ENCODE peak calls at places on chromosomes 2 and 18, in eight cellular contexts. One of them, this sample, is unnamed.

GRCh38 chr2:230893338-230893737 is 28.6 kb downstream of the ITM2C start:
- DNase-seq in transverse colon: peak
- DNase-seq in MM.1S: peak
- DNase-seq in stomach: no peak
- DNase-seq in AG09319: no peak
- DNase-seq in progenitor cell of endocrine pancreas: no peak
- DNase-seq in Calu3: no peak
- DNase-seq in cardiac fibroblast: no peak
- DNase-seq in this sample: no peak

GRCh38 chr2:38121481-38121880 is 45.5 kb upstream of the CYP1B1 start:
- DNase-seq in cardiac fibroblast: no peak
- DNase-seq in progenitor cell of endocrine pancreas: no peak
- DNase-seq in AG09319: no peak
- DNase-seq in stomach: no peak
- DNase-seq in MM.1S: no peak
- DNase-seq in Calu3: no peak
- DNase-seq in transverse colon: no peak
- DNase-seq in this sample: no peak

GRCh38 chr2:226715347-226715990 is 84.2 kb downstream of the IRS1 start:
- DNase-seq in transverse colon: no peak
- DNase-seq in stomach: no peak
- DNase-seq in MM.1S: no peak
- DNase-seq in cardiac fibroblast: no peak
- DNase-seq in AG09319: no peak
- DNase-seq in Calu3: no peak
- DNase-seq in progenitor cell of endocrine pancreas: no peak
- DNase-seq in this sample: no peak

GRCh38 chr18:50162486-50163304 is 32.3 kb downstream of the MYO5B start:
- DNase-seq in stomach: no peak
- DNase-seq in AG09319: no peak
- DNase-seq in MM.1S: no peak
- DNase-seq in cardiac fibroblast: no peak
- DNase-seq in transverse colon: no peak
- DNase-seq in progenitor cell of endocrine pancreas: no peak
- DNase-seq in Calu3: peak
- DNase-seq in this sample: no peak

GRCh38 chr18:76545433-76546281 is 50.6 kb upstream of the ZNF516 start:
- DNase-seq in AG09319: no peak
- DNase-seq in cardiac fibroblast: peak
- DNase-seq in transverse colon: no peak
- DNase-seq in MM.1S: no peak
- DNase-seq in Calu3: no peak
- DNase-seq in progenitor cell of endocrine pancreas: no peak
- DNase-seq in stomach: no peak
- DNase-seq in this sample: no peak

GRCh38 chr2:145158051-145158586 is 638.2 kb upstream of the ZEB2 start:
- DNase-seq in progenitor cell of endocrine pancreas: no peak
- DNase-seq in transverse colon: peak
- DNase-seq in cardiac fibroblast: peak
- DNase-seq in stomach: peak
- DNase-seq in AG09319: peak
- DNase-seq in Calu3: peak
- DNase-seq in MM.1S: no peak
- DNase-seq in this sample: peak

GRCh38 chr2:212535963-212536362 is 2.6 kb downstream of the ERBB4 start:
- DNase-seq in Calu3: no peak
- DNase-seq in progenitor cell of endocrine pancreas: no peak
- DNase-seq in stomach: no peak
- DNase-seq in MM.1S: no peak
- DNase-seq in cardiac fibroblast: no peak
- DNase-seq in transverse colon: no peak
- DNase-seq in AG09319: no peak
- DNase-seq in this sample: no peak

GRCh38 chr2:130790808-130791616 is 35.7 kb downstream of the AMER3 start:
- DNase-seq in cardiac fibroblast: no peak
- DNase-seq in Calu3: no peak
- DNase-seq in progenitor cell of endocrine pancreas: no peak
- DNase-seq in transverse colon: no peak
- DNase-seq in stomach: no peak
- DNase-seq in AG09319: no peak
- DNase-seq in MM.1S: no peak
- DNase-seq in this sample: no peak

GRCh38 chr2:144523606-144524131 is 3.8 kb upstream of the ZEB2 start:
- DNase-seq in Calu3: no peak
- DNase-seq in transverse colon: no peak
- DNase-seq in AG09319: no peak
- DNase-seq in cardiac fibroblast: peak
- DNase-seq in MM.1S: no peak
- DNase-seq in stomach: no peak
- DNase-seq in progenitor cell of endocrine pancreas: no peak
- DNase-seq in this sample: no peak

GRCh38 chr18:78390985-78391384 is 588.6 kb upstream of the SALL3 start:
- DNase-seq in progenitor cell of endocrine pancreas: no peak
- DNase-seq in MM.1S: no peak
- DNase-seq in cardiac fibroblast: no peak
- DNase-seq in transverse colon: no peak
- DNase-seq in AG09319: no peak
- DNase-seq in Calu3: no peak
- DNase-seq in stomach: no peak
- DNase-seq in this sample: no peak

GRCh38 chr18:39166776-39167175 is 1601.2 kb upstream of the CELF4 start:
- DNase-seq in cardiac fibroblast: no peak
- DNase-seq in progenitor cell of endocrine pancreas: no peak
- DNase-seq in Calu3: no peak
- DNase-seq in stomach: no peak
- DNase-seq in AG09319: no peak
- DNase-seq in MM.1S: no peak
- DNase-seq in transverse colon: no peak
- DNase-seq in this sample: no peak

GRCh38 chr2:55948176-55948921 is 24.8 kb upstream of the EFEMP1 start:
- DNase-seq in AG09319: no peak
- DNase-seq in MM.1S: no peak
- DNase-seq in stomach: no peak
- DNase-seq in progenitor cell of endocrine pancreas: no peak
- DNase-seq in transverse colon: no peak
- DNase-seq in cardiac fibroblast: peak
- DNase-seq in Calu3: no peak
- DNase-seq in this sample: no peak

GRCh38 chr2:236673823-236674185 is 104.2 kb downstream of the ACKR3 start:
- DNase-seq in stomach: no peak
- DNase-seq in MM.1S: no peak
- DNase-seq in AG09319: no peak
- DNase-seq in cardiac fibroblast: no peak
- DNase-seq in progenitor cell of endocrine pancreas: no peak
- DNase-seq in transverse colon: no peak
- DNase-seq in Calu3: no peak
- DNase-seq in this sample: no peak

DNA sequence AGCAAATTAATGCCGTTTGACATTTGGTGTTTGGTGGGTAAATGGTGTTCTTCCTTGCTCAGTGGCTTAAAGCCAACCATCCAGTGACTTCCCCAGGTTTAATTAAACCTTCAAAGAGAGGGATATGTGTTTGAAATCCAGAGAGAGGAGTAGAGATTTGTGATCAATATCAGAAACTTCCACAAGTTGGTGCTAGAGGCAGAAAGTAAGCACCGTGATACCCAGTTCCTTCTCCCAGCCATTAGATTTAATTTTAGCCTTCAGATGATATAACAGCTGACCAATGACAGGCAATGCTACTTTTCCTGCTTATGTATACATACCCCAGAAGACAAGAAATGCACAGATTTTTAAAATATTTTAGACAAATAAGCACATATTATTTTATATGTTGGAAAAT is 398.5 kb downstream of the CDH2 start:
- DNase-seq in progenitor cell of endocrine pancreas: no peak
- DNase-seq in transverse colon: no peak
- DNase-seq in Calu3: no peak
- DNase-seq in stomach: no peak
- DNase-seq in AG09319: no peak
- DNase-seq in cardiac fibroblast: peak
- DNase-seq in MM.1S: no peak
- DNase-seq in this sample: no peak
- TF ChIP-seq CTCF in progenitor cell of endocrine pancreas: peak
- TF ChIP-seq CTCF in transverse colon: no peak
- TF ChIP-seq CTCF in Calu3: no peak
- TF ChIP-seq CTCF in stomach: no peak
- TF ChIP-seq CTCF in AG09319: peak
- TF ChIP-seq CTCF in cardiac fibroblast: peak
- TF ChIP-seq CTCF in MM.1S: peak
- TF ChIP-seq CTCF in this sample: peak

GRCh38 chr18:24404591-24404990 is 7.0 kb upstream of the OSBPL1A start:
- DNase-seq in Calu3: no peak
- DNase-seq in cardiac fibroblast: no peak
- DNase-seq in stomach: no peak
- DNase-seq in AG09319: no peak
- DNase-seq in transverse colon: no peak
- DNase-seq in MM.1S: no peak
- DNase-seq in progenitor cell of endocrine pancreas: no peak
- DNase-seq in this sample: no peak

GRCh38 chr18:24400587-24400986 is 3.0 kb upstream of the OSBPL1A start:
- DNase-seq in MM.1S: no peak
- DNase-seq in AG09319: no peak
- DNase-seq in Calu3: no peak
- DNase-seq in cardiac fibroblast: no peak
- DNase-seq in transverse colon: no peak
- DNase-seq in progenitor cell of endocrine pancreas: no peak
- DNase-seq in stomach: no peak
- DNase-seq in this sample: no peak

GRCh38 chr18:24403076-24403475 is 5.5 kb upstream of the OSBPL1A start:
- DNase-seq in cardiac fibroblast: no peak
- DNase-seq in MM.1S: no peak
- DNase-seq in AG09319: no peak
- DNase-seq in progenitor cell of endocrine pancreas: no peak
- DNase-seq in Calu3: no peak
- DNase-seq in transverse colon: no peak
- DNase-seq in stomach: no peak
- DNase-seq in this sample: no peak

GRCh38 chr18:24398515-24398914 is 891 bp upstream of the OSBPL1A start:
- DNase-seq in MM.1S: no peak
- DNase-seq in transverse colon: peak
- DNase-seq in AG09319: no peak
- DNase-seq in progenitor cell of endocrine pancreas: no peak
- DNase-seq in cardiac fibroblast: no peak
- DNase-seq in stomach: no peak
- DNase-seq in Calu3: peak
- DNase-seq in this sample: no peak

DNA sequence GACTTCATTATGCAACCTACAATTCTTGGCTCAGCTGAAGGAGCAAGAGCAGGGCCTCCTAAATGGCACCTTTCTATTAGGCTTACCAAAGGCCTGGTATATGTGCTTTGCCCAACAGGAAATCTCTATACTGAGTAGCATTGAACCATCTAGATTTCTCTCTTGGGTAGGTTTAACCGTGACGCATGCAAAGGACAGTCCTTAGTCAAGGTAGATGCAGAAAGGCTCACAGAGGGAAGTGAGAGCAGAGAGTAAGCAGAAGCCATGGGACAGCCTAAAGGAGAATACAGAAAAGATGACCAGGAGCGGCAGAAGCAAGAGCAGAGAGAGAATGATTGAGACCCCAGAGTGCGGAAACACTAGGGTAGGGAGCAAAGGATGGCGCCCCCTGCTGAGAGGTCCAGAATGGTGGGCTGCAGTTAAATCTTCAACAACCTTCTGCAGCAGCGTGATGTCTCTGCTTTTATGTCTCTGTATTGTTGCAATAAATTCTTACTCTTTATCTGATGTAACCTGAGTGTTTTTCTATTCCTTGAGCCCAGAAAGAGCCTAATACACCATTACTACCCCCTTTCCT is 4.7 kb upstream of the OSBPL1A start:
- DNase-seq in stomach: no peak
- DNase-seq in transverse colon: no peak
- DNase-seq in Calu3: no peak
- DNase-seq in AG09319: no peak
- DNase-seq in progenitor cell of endocrine pancreas: no peak
- DNase-seq in cardiac fibroblast: no peak
- DNase-seq in MM.1S: no peak
- DNase-seq in this sample: no peak
- TF ChIP-seq CTCF in stomach: no peak
- TF ChIP-seq CTCF in transverse colon: no peak
- TF ChIP-seq CTCF in Calu3: peak
- TF ChIP-seq CTCF in AG09319: peak
- TF ChIP-seq CTCF in progenitor cell of endocrine pancreas: no peak
- TF ChIP-seq CTCF in cardiac fibroblast: no peak
- TF ChIP-seq CTCF in MM.1S: peak
- TF ChIP-seq CTCF in this sample: no peak

DNA sequence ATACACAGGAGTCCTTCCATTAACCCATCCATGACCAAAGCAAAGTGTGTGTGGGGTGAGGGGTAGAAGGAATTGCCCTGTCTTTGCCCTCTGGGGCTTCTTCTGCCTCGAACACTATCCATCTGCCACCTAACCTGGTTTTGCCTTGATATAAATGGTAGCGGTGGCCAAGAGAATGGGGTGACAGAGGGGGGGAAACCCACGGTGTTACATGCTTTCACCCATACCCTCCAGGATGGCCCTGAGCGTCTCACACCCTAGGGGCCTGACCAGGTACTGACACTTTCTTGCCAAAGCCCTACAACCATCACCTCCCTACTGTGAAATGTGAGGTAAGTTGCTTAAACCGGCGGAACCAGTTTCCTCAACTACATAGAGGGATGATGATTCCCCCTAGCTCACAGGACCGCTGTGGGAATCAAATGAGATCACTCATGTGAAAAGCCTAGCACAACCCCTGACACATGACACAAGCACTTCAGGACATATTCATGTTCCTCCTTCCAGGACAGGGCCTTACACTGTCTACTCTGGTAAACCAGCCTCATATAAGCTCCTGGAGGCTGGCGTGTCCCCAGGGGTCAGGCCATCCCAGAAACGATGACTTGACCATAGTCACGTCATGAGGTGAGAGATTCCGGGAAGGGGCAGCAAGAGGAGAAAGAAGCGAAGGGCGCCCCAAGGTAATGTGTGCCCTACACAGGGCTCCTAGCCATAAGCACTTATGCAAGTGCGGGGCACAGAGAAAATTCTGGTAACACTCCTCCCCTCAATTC is 49.7 kb downstream of the C2orf42 start:
- DNase-seq in progenitor cell of endocrine pancreas: peak
- DNase-seq in transverse colon: peak
- DNase-seq in AG09319: no peak
- DNase-seq in Calu3: peak
- DNase-seq in MM.1S: peak
- DNase-seq in stomach: peak
- DNase-seq in cardiac fibroblast: peak
- DNase-seq in this sample: peak
- TF ChIP-seq CTCF in progenitor cell of endocrine pancreas: peak
- TF ChIP-seq CTCF in transverse colon: peak
- TF ChIP-seq CTCF in AG09319: no peak
- TF ChIP-seq CTCF in Calu3: peak
- TF ChIP-seq CTCF in MM.1S: peak
- TF ChIP-seq CTCF in stomach: no peak
- TF ChIP-seq CTCF in cardiac fibroblast: peak
- TF ChIP-seq CTCF in this sample: peak

DNA sequence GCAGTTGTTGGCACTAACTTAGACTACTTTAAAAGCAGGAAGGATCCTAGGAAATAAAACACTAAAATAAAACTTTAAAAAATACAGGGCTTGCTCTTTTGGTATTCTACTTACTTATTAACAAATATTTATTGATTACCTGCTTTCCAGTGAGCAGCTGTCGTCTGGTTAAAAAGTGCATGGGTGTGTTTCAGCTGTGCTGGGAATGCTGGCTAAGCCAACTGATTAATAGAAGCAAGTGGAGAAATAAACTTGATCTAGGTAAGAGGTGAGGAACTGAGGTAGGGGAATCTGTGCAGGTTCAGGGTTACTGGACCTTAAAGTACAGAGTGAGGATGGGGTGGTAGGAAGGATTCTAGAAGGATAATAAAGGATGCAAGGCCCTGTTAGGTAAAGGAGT is 110.8 kb downstream of the SPTBN1 start:
- DNase-seq in transverse colon: no peak
- DNase-seq in progenitor cell of endocrine pancreas: no peak
- DNase-seq in Calu3: no peak
- DNase-seq in stomach: no peak
- DNase-seq in MM.1S: no peak
- DNase-seq in cardiac fibroblast: no peak
- DNase-seq in AG09319: no peak
- DNase-seq in this sample: no peak
- TF ChIP-seq CTCF in transverse colon: no peak
- TF ChIP-seq CTCF in progenitor cell of endocrine pancreas: no peak
- TF ChIP-seq CTCF in Calu3: no peak
- TF ChIP-seq CTCF in stomach: no peak
- TF ChIP-seq CTCF in MM.1S: no peak
- TF ChIP-seq CTCF in cardiac fibroblast: no peak
- TF ChIP-seq CTCF in AG09319: no peak
- TF ChIP-seq CTCF in this sample: no peak

This sample was measured in Caco-2.